ENCODE peak calls at places on chromosomes 1 and 21, in ten cellular contexts. F, T, Q, B, N, V, Z, C, U and S are unnamed samples.

GRCh38 chr1:163876546-163876945 is 554.8 kb downstream of the NUF2 start:
- DNase-seq in F (no peak), T (no peak), Z (no peak), V (no peak), Q (no peak), N (no peak), C (no peak), B (no peak), U (no peak), S (no peak)

GRCh38 chr21:15164678-15165303 is 100.0 kb upstream of the NRIP1 start:
- DNase-seq in Z (no peak), N (peak), Q (no peak), V (no peak), T (no peak), C (no peak), U (peak), B (peak), F (no peak), S (peak)

GRCh38 chr21:33490991-33491372 is 534 bp downstream of the DNAJC28 start:
- DNase-seq in U (no peak), Z (no peak), F (no peak), N (peak), B (no peak), T (no peak), C (no peak), V (no peak), Q (no peak), S (no peak)

GRCh38 chr1:236394016-236394481 is at the start of gene EDARADD:
- DNase-seq in Q (no peak), N (no peak), V (no peak), U (no peak), F (no peak), B (peak), Z (no peak), T (no peak), C (peak), S (no peak)

GRCh38 chr1:226001852-226002666 is 2.9 kb upstream of the SDE2 start:
- DNase-seq in N (peak), V (peak), C (peak), T (peak), Q (peak), U (no peak), F (no peak), Z (no peak), B (no peak), S (no peak)

GRCh38 chr1:44283524-44284173 is 70.4 kb downstream of the DMAP1 start:
- DNase-seq in T (no peak), N (peak), B (no peak), F (no peak), Z (no peak), V (no peak), Q (no peak), C (no peak), U (peak), S (no peak)

GRCh38 chr1:41479000-41479807 is 5.3 kb downstream of the EDN2 start:
- DNase-seq in B (no peak), V (peak), U (no peak), T (peak), F (no peak), Z (no peak), N (no peak), C (peak), Q (no peak), S (no peak)

GRCh38 chr1:244835276-244836134 is at the start of gene COX20:
- DNase-seq in F (peak), Z (no peak), Q (peak), U (peak), N (peak), B (peak), V (peak), C (peak), T (peak), S (peak)

GRCh38 chr1:41529621-41530395 is 45.3 kb upstream of the EDN2 start:
- DNase-seq in B (no peak), U (no peak), T (no peak), N (no peak), F (no peak), Q (no peak), C (no peak), Z (no peak), V (no peak), S (no peak)

GRCh38 chr1:31812158-31812829 is 3.5 kb downstream of the SPOCD1 start:
- DNase-seq in C (no peak), U (no peak), F (no peak), T (no peak), N (no peak), B (no peak), Z (no peak), V (no peak), Q (no peak), S (no peak)

GRCh38 chr1:209929751-209930150 is 8.3 kb upstream of the SYT14 start:
- DNase-seq in Z (no peak), N (no peak), F (no peak), V (no peak), T (no peak), C (no peak), U (no peak), B (no peak), Q (no peak), S (no peak)

GRCh38 chr1:232568331-232568852 is 61.5 kb downstream of the SIPA1L2 start:
- DNase-seq in F (no peak), V (no peak), N (no peak), B (peak), T (no peak), Q (no peak), Z (no peak), C (no peak), U (no peak), S (no peak)

GRCh38 chr1:234987415-234988159 is 141.1 kb downstream of the TOMM20 start:
- DNase-seq in Q (no peak), F (no peak), V (peak), B (no peak), C (peak), U (peak), T (peak), Z (no peak), N (peak), S (peak)

GRCh38 chr1:230124187-230125128 is 57.4 kb downstream of the GALNT2 start:
- DNase-seq in B (no peak), F (no peak), V (no peak), C (peak), Z (no peak), U (no peak), Q (no peak), T (no peak), N (no peak), S (no peak)

GRCh38 chr1:115013792-115014191 is 15.8 kb upstream of the TSHB start:
- DNase-seq in B (no peak), Q (no peak), T (no peak), C (no peak), F (no peak), V (no peak), U (no peak), N (no peak), Z (no peak), S (no peak)

GRCh38 chr1:223717695-223718363 is 5.5 kb downstream of the CAPN2 start:
- DNase-seq in Z (no peak), N (no peak), T (no peak), Q (no peak), U (no peak), B (peak), C (no peak), F (no peak), V (no peak), S (no peak)
- TF ChIP-seq CTCF in Z (no peak), N (no peak), T (no peak), Q (no peak), U (no peak), B (no peak), C (no peak), F (no peak), V (no peak), S (no peak)

DNA sequence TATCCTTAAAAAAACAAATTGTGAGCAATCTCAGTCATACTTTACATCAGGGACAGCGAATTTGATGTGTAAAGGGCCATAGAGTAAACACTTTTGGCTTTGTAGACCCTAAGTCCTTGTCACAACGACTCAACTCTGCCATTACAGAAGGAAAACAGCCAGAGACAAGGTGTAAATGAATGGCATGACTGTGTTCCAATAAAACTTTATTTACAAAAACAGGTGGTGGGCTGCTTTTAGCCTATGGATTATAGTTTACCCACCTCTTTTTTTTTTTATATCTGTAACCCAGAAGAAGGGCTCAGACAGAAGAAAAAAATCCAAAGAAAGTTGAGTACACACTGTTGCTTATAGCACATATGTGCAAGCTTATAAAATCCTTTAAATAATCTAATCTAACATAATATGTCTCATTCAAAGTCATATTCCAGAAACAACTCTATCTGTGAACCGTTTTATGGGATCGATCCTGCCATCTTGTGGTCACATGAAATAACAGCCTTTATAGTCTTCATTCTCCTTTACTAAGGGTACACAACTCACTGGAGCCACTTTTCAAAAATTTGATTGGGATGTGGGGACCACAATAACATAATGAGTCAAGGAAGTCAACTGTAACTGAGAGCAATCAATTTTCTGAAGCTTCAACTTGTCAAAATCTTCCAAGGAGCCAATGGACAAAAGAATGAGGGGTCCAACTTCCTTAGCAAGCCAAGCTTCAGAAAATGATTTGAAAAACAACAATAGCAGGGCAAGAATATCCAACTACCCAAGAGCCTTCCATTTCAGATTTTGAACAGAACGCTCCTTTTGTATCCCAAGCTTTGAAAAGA is 142.2 kb upstream of the KRTAP19-8 start:
- DNase-seq in U (peak), Z (peak), B (peak), C (peak), N (no peak), T (no peak), Q (no peak), V (no peak), F (no peak), S (peak)
- TF ChIP-seq CTCF in U (no peak), Z (peak), B (peak), C (peak), N (no peak), T (peak), Q (peak), V (peak), F (peak), S (peak)

GRCh38 chr1:186680031-186681012 is at the start of gene PTGS2:
- DNase-seq in Z (peak), N (peak), F (peak), V (peak), U (peak), T (peak), Q (no peak), B (peak), C (peak), S (peak)
- TF ChIP-seq CTCF in Z (peak), N (peak), F (peak), V (peak), U (peak), T (no peak), Q (no peak), B (peak), C (peak), S (peak)

DNA sequence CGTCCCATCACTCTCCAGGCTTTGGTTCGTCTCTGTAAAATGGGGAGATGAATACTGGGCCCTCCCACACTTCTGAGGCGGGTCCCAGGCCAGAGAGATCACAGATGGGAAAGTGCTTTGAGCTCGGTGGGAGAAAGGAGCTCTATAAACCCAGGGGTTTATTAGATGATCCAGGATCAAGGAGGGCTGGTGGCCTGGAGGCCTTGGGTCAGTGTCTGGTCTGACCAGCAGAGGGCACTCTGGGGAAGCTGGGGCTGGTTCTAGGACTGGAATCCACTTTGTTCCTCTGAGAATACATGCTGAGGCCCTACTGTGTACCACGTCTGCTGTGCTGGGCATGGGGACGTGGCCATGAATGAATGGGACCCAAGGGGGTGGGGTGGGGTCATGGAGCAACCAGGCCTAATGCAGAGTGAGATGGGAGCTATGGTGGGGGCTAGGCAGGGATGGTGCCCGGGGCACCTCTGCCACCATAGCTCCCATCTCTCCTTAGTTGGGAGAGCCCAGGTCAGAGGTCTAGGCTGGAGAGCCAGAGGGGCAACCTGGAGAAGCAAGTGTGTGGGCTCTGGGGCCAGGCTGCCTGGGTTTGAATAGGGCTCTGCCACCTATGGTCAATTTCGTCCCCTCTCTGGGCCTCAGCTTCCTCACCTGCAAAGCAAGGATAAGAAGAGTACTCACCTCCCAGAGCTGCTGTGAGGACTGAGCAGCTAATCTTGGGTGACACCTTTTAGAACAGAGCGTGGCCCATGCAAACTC is 9.0 kb upstream of the FAM131C start:
- DNase-seq in C (peak), T (peak), Q (peak), V (peak), U (peak), B (peak), Z (peak), N (peak), F (no peak), S (peak)
- TF ChIP-seq CTCF in C (peak), T (peak), Q (peak), V (peak), U (peak), B (peak), Z (peak), N (peak), F (peak), S (peak)